ENCODE peak calls at places on chromosomes 6 and 20, in four cellular contexts. I is dorsolateral prefrontal cortex, P is A549, C is IMR-90. D is an unnamed sample.

GRCh38 chr20:35248641-35249475 is 22.4 kb downstream of the MMP24 start:
- DNase-seq in I (no peak), P (no peak), C (no peak), D (no peak)

GRCh38 chr6:44237813-44238433 is 9.0 kb upstream of the HSP90AB1 start:
- DNase-seq in I (peak; percentile 76), P (peak; percentile 69), C (peak; percentile 56), D (peak; percentile 73)

GRCh38 chr6:36364669-36365479 is 22.6 kb downstream of the ETV7 start:
- DNase-seq in I (no peak), P (peak; percentile 19), C (peak; percentile 53), D (no peak)

GRCh38 chr20:53162251-53162835 is 190.2 kb downstream of the TSHZ2 start:
- DNase-seq in I (no peak), P (peak; percentile 36), C (peak; percentile 47), D (no peak)

GRCh38 chr6:22468566-22468965 is 100.8 kb upstream of the HDGFL1 start:
- DNase-seq in I (no peak), P (no peak), C (peak; percentile 58), D (no peak)

GRCh38 chr6:40583694-40584093 is 3.5 kb downstream of the LRFN2 start:
- DNase-seq in I (no peak), P (no peak), C (no peak), D (no peak)

GRCh38 chr6:39496951-39497350 is 174.4 kb upstream of the KCNK16 start:
- DNase-seq in I (no peak), P (no peak), C (no peak), D (no peak)

GRCh38 chr6:494394-494793 is 102.8 kb downstream of the IRF4 start:
- DNase-seq in I (no peak), P (no peak), C (no peak), D (no peak)

GRCh38 chr6:70062010-70062409 is 195.7 kb downstream of the COL19A1 start:
- DNase-seq in I (no peak), P (no peak), C (no peak), D (no peak)

GRCh38 chr20:59748555-59749292 is 144.4 kb downstream of the PHACTR3 start:
- DNase-seq in I (no peak), P (no peak), C (peak; percentile 19), D (no peak)

GRCh38 chr20:44911264-44911921 is 1.5 kb downstream of the PABPC1L start:
- DNase-seq in I (no peak), P (peak; percentile 88), C (peak; percentile 28), D (peak; percentile 30)

GRCh38 chr6:153084393-153084792 is 46.7 kb downstream of the RGS17 start:
- DNase-seq in I (no peak), P (no peak), C (peak; percentile 69), D (no peak)

GRCh38 chr6:73455865-73456629 is 4.0 kb upstream of the CGAS start:
- DNase-seq in I (no peak), P (peak; percentile 12), C (peak; percentile 41), D (no peak)

GRCh38 chr6:150741633-150742200 is 123.8 kb upstream of the MTHFD1L start:
- DNase-seq in I (no peak), P (peak; percentile 5), C (no peak), D (no peak)

GRCh38 chr6:112254921-112255320 is 554 bp upstream of the LAMA4 start:
- DNase-seq in I (no peak), P (no peak), C (no peak), D (no peak)
- H3K27ac ChIP-seq in I (peak overlapping the region; percentile 67), P (no peak overlapping the region), C (peak overlapping the region; percentile 89), D (no peak overlapping the region)

DNA sequence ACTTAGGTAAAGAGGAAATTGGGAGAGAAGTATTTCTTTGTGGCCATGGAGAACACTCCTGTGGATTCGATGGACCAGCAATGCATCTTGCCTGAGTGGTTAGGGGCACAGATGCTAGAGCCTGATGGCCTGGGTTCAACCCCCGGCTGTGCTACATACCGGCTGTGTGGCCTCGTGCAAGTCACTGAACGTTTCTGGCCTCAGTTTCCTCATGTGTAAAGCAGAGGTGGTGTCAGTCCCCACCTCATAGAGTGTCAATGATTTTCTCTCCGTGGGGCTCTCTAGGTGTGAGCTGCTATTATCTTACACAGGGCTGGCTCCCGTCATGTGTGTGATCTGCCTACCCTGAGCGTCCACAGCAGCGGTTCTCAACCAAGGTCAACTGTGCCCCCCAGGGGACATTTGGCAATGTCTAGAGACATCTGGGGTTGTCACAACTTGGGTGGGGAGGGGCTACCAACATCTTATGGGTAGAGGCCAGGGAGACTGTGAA is 50.0 kb upstream of the PTPN1 start:
- DNase-seq in I (no peak), P (no peak), C (no peak), D (no peak)
- TF ChIP-seq CTCF in I (no peak), P (no peak), C (no peak), D (no peak)

DNA sequence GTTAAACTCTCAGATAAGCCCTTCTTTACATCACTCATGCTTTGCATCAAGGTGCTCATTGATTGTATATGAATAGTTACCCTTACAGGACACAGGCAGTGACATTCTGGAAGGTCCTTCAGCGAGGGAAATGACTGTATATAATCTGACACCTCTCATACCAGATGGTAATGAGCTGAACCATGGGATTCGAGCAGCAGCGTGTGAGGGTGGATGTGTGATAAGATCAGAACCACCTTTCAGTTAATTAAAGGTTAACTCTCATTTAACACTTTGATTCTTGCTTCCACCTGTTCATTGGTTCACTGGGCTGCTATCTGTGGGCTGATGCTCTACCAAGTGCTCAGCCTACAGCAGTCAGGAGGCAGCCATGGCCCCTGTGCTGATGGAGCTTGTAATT is 24.2 kb downstream of the NEDD9 start:
- DNase-seq in I (no peak), P (no peak), C (no peak), D (no peak)
- H3K27ac ChIP-seq in I (no peak overlapping the region), P (peak overlapping the region; percentile 98), C (peak overlapping the region; percentile 22), D (no peak overlapping the region)

DNA sequence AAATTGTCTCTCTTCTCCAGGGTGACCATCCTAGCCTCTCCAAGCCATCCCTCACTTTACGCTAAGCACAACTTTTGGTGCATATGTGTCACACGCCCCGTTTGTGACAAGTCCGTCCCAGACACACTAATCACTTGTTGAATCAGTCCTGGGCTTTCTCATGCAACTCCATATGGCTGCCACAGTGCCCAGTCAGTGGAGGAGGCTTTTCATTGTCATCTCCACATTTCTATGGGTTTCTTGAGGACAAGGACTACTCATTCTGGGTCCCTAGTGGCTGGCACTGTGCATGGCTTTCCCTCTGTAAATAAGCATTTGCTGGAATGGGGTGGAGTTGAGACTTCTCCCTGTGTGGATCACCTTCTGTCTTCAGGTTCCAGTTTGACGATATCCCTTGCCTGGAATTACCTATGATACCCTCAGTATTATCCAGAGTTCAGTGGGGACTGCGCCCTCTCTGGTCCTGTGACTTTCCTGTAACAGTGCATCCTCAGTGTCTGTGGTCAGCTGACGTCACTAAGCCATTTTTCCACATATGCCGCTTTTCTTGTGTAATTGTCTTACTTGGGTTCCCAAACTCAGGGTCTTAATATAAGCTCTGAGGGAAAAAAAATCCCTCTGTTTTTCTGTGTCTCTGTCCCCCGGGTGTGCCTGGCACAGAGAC is 59.8 kb upstream of the MYL9 start:
- DNase-seq in I (no peak), P (no peak), C (no peak), D (no peak)
- TF ChIP-seq CTCF in I (no peak), P (no peak), C (no peak), D (no peak)

GRCh38 chr6:134523051-134523450 is 205.1 kb upstream of the SGK1 start:
- DNase-seq in I (no peak), P (no peak), C (no peak), D (no peak)
- H3K27ac ChIP-seq in I (no peak overlapping the region), P (peak overlapping the region; percentile 74), C (no peak overlapping the region), D (no peak overlapping the region)

GRCh38 chr6:42173101-42173500 is at the start of gene GUCA1A:
- DNase-seq in I (no peak), P (no peak), C (no peak), D (no peak)

GRCh38 chr6:42177514-42178364 is 4.6 kb downstream of the GUCA1A start:
- DNase-seq in I (no peak), P (no peak), C (no peak), D (no peak)

GRCh38 chr6:42179261-42179955 is 6.2 kb downstream of the GUCA1A start:
- DNase-seq in I (no peak), P (no peak), C (no peak), D (no peak)

GRCh38 chr6:42176981-42177380 is 3.8 kb downstream of the GUCA1A start:
- DNase-seq in I (no peak), P (no peak), C (no peak), D (no peak)

GRCh38 chr6:42175860-42176259 is 2.7 kb downstream of the GUCA1A start:
- DNase-seq in I (no peak), P (peak; percentile 29), C (no peak), D (no peak)
- TF ChIP-seq CTCF in I (no peak), P (peak; percentile 12), C (peak; percentile 29), D (no peak)

DNA sequence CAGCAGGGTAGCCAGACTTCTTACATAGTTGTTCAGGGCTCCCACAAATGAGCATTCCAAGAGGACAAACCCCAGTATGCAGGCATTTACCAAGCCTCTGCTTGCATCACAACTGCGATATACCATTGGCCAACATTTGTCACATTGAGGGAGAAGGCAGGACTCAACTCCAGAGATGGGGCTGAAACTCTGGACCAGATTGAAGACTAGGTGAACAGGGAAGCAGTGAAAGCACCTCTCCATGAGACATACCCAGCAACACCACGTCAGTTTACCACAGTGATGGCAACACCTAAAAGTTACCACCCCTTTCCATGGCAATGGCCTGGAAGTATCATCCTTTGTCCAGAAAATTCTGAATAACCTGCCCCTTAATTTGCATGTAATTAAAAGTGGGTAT is 7.9 kb upstream of the RALY start:
- DNase-seq in I (no peak), P (no peak), C (no peak), D (no peak)
- H3K27ac ChIP-seq in I (no peak overlapping the region), P (no peak overlapping the region), C (no peak overlapping the region), D (no peak overlapping the region)

DNA sequence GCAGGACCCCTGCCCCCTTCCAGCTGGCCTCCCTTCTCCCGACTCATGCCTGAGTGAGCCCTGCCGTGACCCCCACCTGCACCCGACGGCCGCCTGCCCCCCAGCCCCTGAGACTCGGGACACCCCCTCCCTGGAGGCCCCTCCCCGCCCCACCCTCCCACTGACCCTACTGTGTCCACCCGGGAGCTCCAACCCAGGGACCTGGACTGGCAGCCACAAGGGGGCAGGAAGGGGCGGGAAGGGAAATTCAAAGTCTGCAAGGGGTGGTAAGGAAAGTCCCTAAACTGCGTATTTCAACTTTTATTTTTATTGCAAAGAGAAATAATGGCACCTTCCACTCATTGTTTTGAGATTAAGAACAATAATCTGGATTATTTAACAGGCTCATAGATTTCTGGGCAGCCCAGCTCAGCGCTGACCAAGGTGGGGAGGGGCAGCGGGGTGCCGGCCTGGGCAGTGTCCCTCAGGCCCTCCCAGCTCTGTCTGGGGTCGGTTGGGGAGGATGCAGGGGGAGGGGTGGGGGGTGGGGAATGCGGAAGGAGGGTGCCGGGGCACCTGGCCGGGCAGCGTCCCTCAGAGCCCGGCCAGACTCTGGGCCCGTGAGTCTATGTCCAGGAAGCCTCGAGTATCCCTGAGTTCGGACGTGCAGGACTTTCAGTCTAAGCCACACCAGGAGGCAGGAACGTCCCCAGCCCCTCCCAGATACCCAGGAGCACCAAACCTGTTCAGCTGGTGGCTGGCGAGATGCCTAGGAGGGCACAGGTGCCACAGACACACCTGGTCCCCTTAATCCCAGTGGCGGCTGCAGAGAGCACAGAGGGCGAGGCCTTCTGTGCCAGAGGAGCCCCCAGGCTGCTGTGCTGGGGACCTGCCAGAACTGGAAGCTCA is 1.3 kb upstream of the PTK6 start:
- DNase-seq in I (no peak), P (no peak), C (peak; percentile 22), D (peak; percentile 33)
- TF ChIP-seq CTCF in I (no peak), P (peak; percentile 53), C (peak; percentile 21), D (peak; percentile 42)